ENCODE peak calls at places on chromosomes 3 and 15, in seven cellular contexts. I is astrocyte of the cerebellum; J is COLO829; Y is T-cell; H is fibroblast of mammary gland; L is NCI-H2081 treated with DMSO at 0.1 percent for 48 hours; Z is CD8-positive, alpha-beta memory T cell. U is an unnamed sample.

GRCh38 chr15:33358303-33358702 is 47.5 kb downstream of the RYR3 start:
- DNase-seq in I (no peak), J (peak), Y (no peak), H (peak), L (no peak), Z (no peak), U (no peak)

GRCh38 chr15:93720607-93721006 is 510.8 kb upstream of the MCTP2 start:
- DNase-seq in I (no peak), J (no peak), Y (no peak), H (no peak), L (no peak), Z (no peak), U (no peak)

GRCh38 chr3:146912233-146913015 is 307.3 kb upstream of the PLSCR5 start:
- DNase-seq in I (peak), J (peak), Y (no peak), H (no peak), L (no peak), Z (no peak), U (no peak)

GRCh38 chr3:166743463-166744134 is 636.5 kb downstream of the ZBBX start:
- DNase-seq in I (no peak), J (no peak), Y (no peak), H (no peak), L (no peak), Z (no peak), U (no peak)

GRCh38 chr15:48905216-48905615 is 27.3 kb downstream of the EID1 start:
- DNase-seq in I (no peak), J (no peak), Y (no peak), H (no peak), L (no peak), Z (no peak), U (no peak)

GRCh38 chr3:45599424-45599886 is 4.9 kb downstream of the LIMD1 start:
- DNase-seq in I (no peak), J (no peak), Y (no peak), H (no peak), L (no peak), Z (no peak), U (no peak)

GRCh38 chr3:177474652-177475051 is 277.4 kb upstream of the TBL1XR1 start:
- DNase-seq in I (no peak), J (no peak), Y (no peak), H (no peak), L (no peak), Z (no peak), U (no peak)

GRCh38 chr15:70974004-70974832 is 81.6 kb downstream of the LRRC49 start:
- DNase-seq in I (peak), J (peak), Y (no peak), H (peak), L (no peak), Z (no peak), U (no peak)

GRCh38 chr15:80679167-80679804 is 15.8 kb upstream of the ABHD17C start:
- DNase-seq in I (no peak), J (no peak), Y (no peak), H (no peak), L (no peak), Z (no peak), U (peak)